ENCODE peak calls at places on chromosomes 2 and 18, in four cellular contexts. L is GM23248, R is hepatocyte, D is tibial artery. Y is an unnamed sample.

GRCh38 chr2:219614076-219614860 is 13.2 kb upstream of the SLC4A3 start:
- DNase-seq in R (no peak), L (no peak), D (no peak), Y (no peak)

GRCh38 chr2:110116033-110116710 is 550 bp upstream of the MALL start:
- DNase-seq in L (peak; percentile 90), D (peak; percentile 82), R (peak; percentile 50), Y (no peak)

GRCh38 chr2:160408205-160408561 is 85.4 kb downstream of the RBMS1 start:
- DNase-seq in D (no peak), L (no peak), R (no peak), Y (no peak)

GRCh38 chr18:10047237-10047636 is 133.4 kb downstream of the VAPA start:
- DNase-seq in D (no peak), L (peak; percentile 29), R (no peak), Y (no peak)

GRCh38 chr2:119170504-119170903 is 12.0 kb upstream of the C1QL2 start:
- DNase-seq in L (no peak), R (no peak), D (no peak), Y (no peak)

GRCh38 chr18:63447066-63447465 is 24.8 kb upstream of the VPS4B start:
- DNase-seq in R (no peak), L (no peak), D (no peak), Y (no peak)

GRCh38 chr2:88481937-88482336 is 29.4 kb upstream of the FOXI3 start:
- DNase-seq in R (peak; percentile 40), L (peak; percentile 37), D (no peak), Y (no peak)

GRCh38 chr2:57371186-57371585 is 675.4 kb upstream of the VRK2 start:
- DNase-seq in L (peak; percentile 6), D (no peak), R (no peak), Y (no peak)

GRCh38 chr2:10194021-10194820 is 71.7 kb downstream of the RRM2 start:
- DNase-seq in R (no peak), L (peak; percentile 66), D (no peak), Y (no peak)

GRCh38 chr2:237744613-237745249 is 53.8 kb upstream of the RBM44 start:
- DNase-seq in L (peak; percentile 72), R (peak; percentile 82), D (peak; percentile 86), Y (peak; percentile 74)

GRCh38 chr2:25473758-25474335 is 132.1 kb upstream of the DNMT3A start:
- DNase-seq in L (no peak), D (no peak), R (no peak), Y (no peak)

GRCh38 chr2:151305129-151305691 is 15.7 kb upstream of the NMI start:
- DNase-seq in D (no peak), L (no peak), R (no peak), Y (no peak)

GRCh38 chr18:21897811-21898210 is 157.2 kb downstream of the MIB1 start:
- DNase-seq in L (peak; percentile 65), R (peak; percentile 81), D (no peak), Y (peak; percentile 18)

GRCh38 chr2:53939656-53940055 is 31.1 kb downstream of the PSME4 start:
- DNase-seq in D (no peak), L (peak; percentile 29), R (no peak), Y (no peak)

GRCh38 chr2:177730792-177731191 is 338.2 kb downstream of the AGPS start:
- DNase-seq in R (no peak), D (no peak), L (no peak), Y (no peak)

GRCh38 chr2:31992025-31992566 is 18.7 kb downstream of the MEMO1 start:
- DNase-seq in D (no peak), L (no peak), R (no peak), Y (no peak)

GRCh38 chr18:22169011-22169888 is at the start of gene GATA6:
- DNase-seq in R (peak; percentile 96), L (peak; percentile 95), D (peak; percentile 98), Y (no peak)

GRCh38 chr2:138515084-138515483 is 13.5 kb downstream of the SPOPL start:
- DNase-seq in R (no peak), D (no peak), L (no peak), Y (no peak)

GRCh38 chr2:85978883-85979780 is 90.3 kb upstream of the ST3GAL5 start:
- DNase-seq in R (no peak), L (peak; percentile 74), D (no peak), Y (no peak)

GRCh38 chr2:123993728-123994323 is 31.3 kb upstream of the CNTNAP5 start:
- DNase-seq in D (no peak), R (peak; percentile 58), L (peak; percentile 59), Y (no peak)

DNA sequence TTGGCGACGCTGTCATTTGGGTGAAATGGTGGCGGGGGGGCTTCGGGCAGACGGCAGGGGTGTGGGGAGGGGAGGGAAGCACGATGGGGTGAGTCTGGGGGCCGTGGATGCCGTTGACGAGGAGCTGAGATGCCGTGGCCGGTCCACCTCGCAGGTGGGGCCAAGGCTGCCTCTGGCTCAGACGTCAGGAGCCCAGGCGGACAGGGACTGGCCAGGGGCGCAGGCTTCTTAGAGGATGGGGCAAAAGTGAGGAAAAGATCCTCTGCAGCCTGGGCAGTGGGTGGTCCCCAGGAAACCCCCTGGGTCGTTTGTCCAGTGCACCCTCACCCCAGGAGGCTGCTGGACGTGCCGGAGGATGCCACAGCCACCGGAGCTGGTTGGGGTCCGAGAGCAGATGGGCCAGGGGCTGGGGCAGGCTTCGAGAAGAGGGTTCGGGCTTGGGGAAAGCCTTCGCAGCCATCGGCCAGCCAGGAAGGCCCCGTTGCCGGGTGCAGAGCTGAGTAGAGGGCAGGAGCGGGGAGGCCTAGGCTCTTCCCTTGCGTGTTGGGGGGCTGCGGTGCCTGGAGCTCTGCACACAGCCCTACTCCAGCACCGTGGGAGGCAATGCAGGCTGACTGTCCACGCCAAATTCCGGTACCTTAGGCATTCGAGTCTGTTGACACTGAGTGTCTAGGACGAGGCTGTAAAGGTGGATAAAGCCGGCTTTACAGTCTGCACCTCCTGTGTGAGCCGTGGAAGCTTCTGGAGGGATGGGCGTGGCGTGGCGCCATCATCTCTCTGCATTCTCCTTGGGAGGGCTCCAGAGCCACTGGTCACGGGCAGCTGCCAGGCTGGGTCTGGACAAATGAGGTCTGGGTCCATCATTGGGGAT is 18.8 kb downstream of the GPC1 start:
- DNase-seq in L (no peak), D (no peak), R (no peak), Y (no peak)
- H3K4me3 ChIP-seq in L (no peak overlapping the region), D (peak overlapping the region; percentile 83), R (no peak overlapping the region), Y (no peak overlapping the region)

GRCh38 chr2:234880551-234881211 is 71.1 kb upstream of the SH3BP4 start:
- DNase-seq in D (no peak), R (peak; percentile 37), L (peak; percentile 67), Y (no peak)
- H3K4me3 ChIP-seq in D (no peak overlapping the region), R (no peak overlapping the region), L (no peak overlapping the region), Y (no peak overlapping the region)

GRCh38 chr18:48938827-48939367 is 11.9 kb downstream of the SMAD7 start:
- DNase-seq in D (no peak), R (no peak), L (peak; percentile 61), Y (no peak)

GRCh38 chr18:48935433-48935774 is 15.4 kb downstream of the SMAD7 start:
- DNase-seq in R (no peak), D (no peak), L (no peak), Y (no peak)

GRCh38 chr18:48940854-48941531 is 9.8 kb downstream of the SMAD7 start:
- DNase-seq in R (no peak), L (no peak), D (no peak), Y (peak; percentile 89)

GRCh38 chr18:48939368-48940097 is 11.2 kb downstream of the SMAD7 start:
- DNase-seq in R (no peak), L (peak; percentile 75), D (no peak), Y (no peak)

DNA sequence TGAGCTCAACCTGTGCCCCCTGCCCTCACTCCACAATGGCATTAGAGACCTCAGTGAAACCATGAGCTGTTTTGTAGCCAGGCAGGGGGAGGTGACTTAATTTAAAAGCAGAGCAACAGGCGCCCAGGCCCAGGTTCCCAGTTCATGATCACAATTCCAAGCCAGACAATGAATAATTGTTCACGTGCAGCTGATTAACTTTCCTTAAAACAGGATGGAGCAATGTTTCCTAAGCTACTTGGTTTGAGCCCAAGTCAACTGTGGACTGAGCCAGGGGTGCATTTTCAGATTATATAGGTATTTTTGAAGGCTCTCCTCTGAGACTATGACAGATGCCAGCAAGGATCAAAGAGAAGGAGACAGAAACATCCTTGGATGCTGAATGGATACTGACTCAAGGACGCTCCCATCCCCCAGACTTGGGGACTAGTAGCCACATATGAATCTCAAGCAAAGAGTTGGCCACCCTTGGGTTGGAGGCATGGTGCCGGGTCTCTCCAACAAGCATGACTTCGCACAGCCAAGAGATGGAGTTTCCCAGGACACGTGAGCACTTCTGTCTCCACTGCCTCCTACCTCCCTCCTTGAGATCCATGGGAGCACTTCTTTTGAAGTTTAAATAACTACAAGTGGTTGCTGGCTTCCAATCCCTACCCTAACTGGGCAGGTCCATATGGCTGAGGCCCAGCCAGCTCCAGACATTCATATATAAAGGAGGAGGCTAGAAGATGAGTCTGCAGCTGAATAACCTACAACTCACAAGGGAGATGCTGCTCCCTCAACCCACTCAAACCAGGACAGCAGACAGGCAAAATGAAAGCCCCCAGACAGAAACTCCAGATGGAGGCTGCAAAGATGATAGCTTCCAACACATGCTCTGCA is 12.7 kb downstream of the SMAD7 start:
- DNase-seq in R (no peak), D (no peak), L (peak; percentile 67), Y (no peak)
- H3K4me3 ChIP-seq in R (no peak overlapping the region), D (peak overlapping the region; percentile 58), L (peak overlapping the region; percentile 55), Y (no peak overlapping the region)

DNA sequence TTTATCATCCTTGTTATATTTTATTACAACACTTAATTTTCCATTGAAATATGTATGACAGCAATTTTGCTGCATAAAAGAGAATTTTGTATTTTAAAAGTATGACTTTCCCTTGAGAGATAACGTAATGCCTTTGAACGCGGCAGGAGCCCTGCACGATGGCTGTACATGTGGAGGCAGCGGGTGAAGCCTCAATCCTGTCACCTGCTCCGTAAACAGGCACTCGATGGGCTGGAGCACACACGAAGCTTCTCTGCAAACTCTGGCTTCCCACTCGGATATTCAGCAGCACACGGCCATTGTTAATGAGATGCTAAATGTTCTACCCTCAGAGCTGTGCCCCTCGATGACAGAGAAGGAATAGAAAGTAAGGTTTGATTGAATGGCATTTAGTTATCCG is 184.4 kb downstream of the RTP5 start:
- DNase-seq in L (no peak), D (no peak), R (no peak), Y (no peak)
- H3K4me3 ChIP-seq in L (no peak overlapping the region), D (no peak overlapping the region), R (no peak overlapping the region), Y (no peak overlapping the region)

GRCh38 chr2:120397362-120397811 is 51.5 kb downstream of the INHBB start:
- DNase-seq in R (peak; percentile 37), L (peak; percentile 63), D (no peak), Y (no peak)

GRCh38 chr2:120399889-120400240 is 53.9 kb downstream of the INHBB start:
- DNase-seq in D (peak; percentile 55), L (no peak), R (no peak), Y (no peak)

GRCh38 chr2:120400546-120400945 is 54.6 kb downstream of the INHBB start:
- DNase-seq in D (peak; percentile 45), L (no peak), R (no peak), Y (no peak)

GRCh38 chr2:120398051-120398960 is 52.4 kb downstream of the INHBB start:
- DNase-seq in R (no peak), D (peak; percentile 39), L (peak; percentile 68), Y (no peak)

GRCh38 chr2:120398961-120399888 is 53.3 kb downstream of the INHBB start:
- DNase-seq in L (no peak), D (peak; percentile 61), R (peak; percentile 34), Y (no peak)
- H3K4me3 ChIP-seq in L (no peak overlapping the region), D (no peak overlapping the region), R (no peak overlapping the region), Y (no peak overlapping the region)

DNA sequence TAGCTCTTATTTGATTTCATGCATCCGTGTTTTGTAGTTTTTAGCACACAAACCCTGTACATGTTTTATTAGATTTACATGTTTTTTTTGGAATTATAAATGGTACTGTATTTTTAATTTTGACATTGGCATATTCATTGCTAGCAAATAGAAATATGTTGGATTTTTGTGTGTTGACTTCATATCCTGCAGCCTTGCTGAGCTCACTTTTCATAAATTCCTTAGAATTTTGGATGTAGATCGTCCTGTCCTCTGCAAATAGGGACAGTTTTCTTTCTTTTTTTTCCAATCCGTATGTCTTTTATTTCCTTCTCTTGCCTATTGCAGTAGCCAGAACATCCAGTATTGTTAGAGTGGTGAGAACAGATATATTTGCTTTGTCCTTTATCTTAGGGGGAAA is 46.7 kb upstream of the GPR17 start:
- DNase-seq in R (no peak), D (no peak), L (peak; percentile 36), Y (no peak)
- H3K4me3 ChIP-seq in R (no peak overlapping the region), D (no peak overlapping the region), L (no peak overlapping the region), Y (no peak overlapping the region)

Y was measured in CD4-positive, CD25-positive, alpha-beta regulatory T cell.